ENCODE peak calls at places on chromosome 11, in ten cellular contexts. K is AG10803, U is activated B cell treated with CpG ODN at 0.5 μM for 24 hours, L is ascending aorta, T is kidney epithelial cell, B is sigmoid colon, Z is fibroblast of lung, S is RWPE1, I is breast epithelium, J is AG04450. E is an unnamed sample.

GRCh38 chr11:120652705-120653335 is 141.3 kb downstream of the GRIK4 start:
- DNase-seq in L (no peak), U (no peak), T (no peak), S (no peak), J (no peak), K (no peak), Z (peak; percentile 6), I (no peak), B (no peak), E (no peak)

GRCh38 chr11:33557201-33557600 is 143.4 kb downstream of the C11orf91 start:
- DNase-seq in S (peak; percentile 79), K (peak; percentile 96), B (no peak), I (no peak), J (no peak), U (no peak), T (peak; percentile 53), Z (peak; percentile 94), L (no peak), E (no peak)

GRCh38 chr11:32758291-32758690 is 36.2 kb downstream of the CCDC73 start:
- DNase-seq in U (no peak), J (no peak), I (no peak), B (no peak), Z (no peak), S (no peak), K (no peak), T (no peak), L (no peak), E (no peak)

GRCh38 chr11:104798794-104799193 is 99.5 kb downstream of the CASP12 start:
- DNase-seq in S (no peak), L (no peak), B (no peak), J (no peak), U (no peak), T (no peak), K (no peak), Z (no peak), I (no peak), E (no peak)

GRCh38 chr11:126317681-126318641 is 14.1 kb downstream of the DCPS start:
- DNase-seq in U (no peak), K (peak; percentile 90), J (no peak), Z (peak; percentile 91), S (no peak), B (peak; percentile 93), T (no peak), I (peak; percentile 58), L (peak; percentile 88), E (no peak)

GRCh38 chr11:18726040-18726439 is at the start of gene IGSF22:
- DNase-seq in U (no peak), I (no peak), J (no peak), B (no peak), L (no peak), S (no peak), T (no peak), Z (no peak), K (no peak), E (no peak)

GRCh38 chr11:75813622-75814039 is 1.4 kb upstream of the UVRAG start:
- DNase-seq in Z (peak; percentile 51), K (no peak), T (peak; percentile 69), U (no peak), I (no peak), J (no peak), B (no peak), L (no peak), S (no peak), E (no peak)

GRCh38 chr11:119771210-119771770 is 42.3 kb upstream of the NECTIN1 start:
- DNase-seq in J (no peak), T (no peak), B (no peak), I (no peak), L (no peak), S (no peak), Z (no peak), K (no peak), U (no peak), E (no peak)

GRCh38 chr11:72607101-72607468 is 67.1 kb downstream of the PDE2A start:
- DNase-seq in T (no peak), I (no peak), L (no peak), Z (no peak), K (no peak), U (no peak), B (no peak), S (no peak), J (no peak), E (no peak)

GRCh38 chr11:72609451-72609850 is 64.8 kb downstream of the PDE2A start:
- DNase-seq in S (no peak), T (no peak), U (no peak), B (no peak), Z (no peak), J (no peak), L (no peak), I (no peak), K (no peak), E (no peak)

GRCh38 chr11:72606362-72607100 is 67.7 kb downstream of the PDE2A start:
- DNase-seq in B (no peak), K (no peak), T (no peak), J (no peak), S (no peak), L (no peak), I (no peak), U (no peak), Z (peak; percentile 56), E (no peak)

GRCh38 chr11:72607496-72607895 is 66.7 kb downstream of the PDE2A start:
- DNase-seq in U (no peak), T (no peak), I (no peak), S (no peak), B (no peak), L (no peak), K (no peak), J (no peak), Z (no peak), E (no peak)

DNA sequence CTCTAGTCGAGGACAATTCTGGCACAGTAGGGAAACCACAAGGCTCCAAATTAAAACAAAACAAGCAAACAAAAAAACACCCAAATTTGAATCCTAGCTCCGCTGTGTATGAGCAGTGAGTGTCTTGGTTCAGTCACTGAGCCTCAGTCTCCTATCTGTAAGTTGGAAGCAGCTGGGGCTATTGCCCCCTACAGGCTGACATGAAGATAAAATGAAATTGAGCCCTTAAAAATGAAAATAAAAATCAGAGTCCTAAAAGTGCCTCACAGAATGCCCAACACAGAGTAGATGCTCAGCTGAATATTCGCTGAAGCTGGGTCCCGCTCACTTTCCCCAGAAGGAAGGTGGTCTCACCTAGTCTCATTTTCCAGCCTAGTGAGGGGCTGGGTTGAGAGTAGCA is 65.2 kb downstream of the PDE2A start:
- DNase-seq in K (peak; percentile 35), L (no peak), J (no peak), I (no peak), T (no peak), Z (peak; percentile 23), B (no peak), S (no peak), U (no peak), E (no peak)
- TF ChIP-seq CTCF in K (peak; percentile 61), L (peak; percentile 34), J (peak; percentile 67), I (no peak), T (peak; percentile 49), Z (peak; percentile 65), B (peak; percentile 36), S (no peak), U (peak; percentile 28), E (peak; percentile 46)

DNA sequence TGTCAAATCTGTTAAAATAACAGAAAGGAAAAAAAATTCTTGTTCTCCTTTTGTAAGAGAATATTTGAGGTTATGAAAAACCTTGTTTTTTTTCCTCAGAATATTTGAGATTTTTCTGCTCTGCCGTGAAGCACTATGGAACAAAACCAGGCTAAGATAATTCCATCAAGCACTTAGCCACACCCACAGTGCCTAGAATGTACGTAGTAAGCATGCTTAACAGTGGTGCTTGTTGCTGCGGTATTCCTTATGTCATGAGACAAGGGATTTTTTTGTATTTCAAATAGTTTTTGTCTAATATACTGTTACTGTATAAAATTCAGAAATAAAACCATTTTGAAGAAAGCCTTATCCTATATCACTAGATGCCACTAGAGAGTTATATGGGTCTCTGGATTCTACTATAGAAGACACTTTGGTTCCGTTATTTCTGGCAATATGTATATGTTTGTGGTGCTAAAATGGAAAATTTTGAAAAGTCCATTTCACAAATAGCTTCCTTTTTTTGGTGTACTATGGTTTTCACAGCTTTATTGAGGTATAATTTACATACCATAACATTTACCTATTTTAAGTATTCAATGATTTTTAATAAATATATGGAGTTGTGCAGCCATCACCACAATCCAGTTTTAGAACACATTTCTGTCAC is 23.7 kb downstream of the PDHX start:
- DNase-seq in J (no peak), B (no peak), Z (peak; percentile 88), I (no peak), S (no peak), K (peak; percentile 82), U (no peak), T (no peak), L (no peak), E (no peak)
- TF ChIP-seq CTCF in J (peak; percentile 17), B (no peak), Z (peak; percentile 12), I (no peak), S (no peak), K (peak; percentile 11), U (no peak), T (no peak), L (no peak), E (peak; percentile 3)

DNA sequence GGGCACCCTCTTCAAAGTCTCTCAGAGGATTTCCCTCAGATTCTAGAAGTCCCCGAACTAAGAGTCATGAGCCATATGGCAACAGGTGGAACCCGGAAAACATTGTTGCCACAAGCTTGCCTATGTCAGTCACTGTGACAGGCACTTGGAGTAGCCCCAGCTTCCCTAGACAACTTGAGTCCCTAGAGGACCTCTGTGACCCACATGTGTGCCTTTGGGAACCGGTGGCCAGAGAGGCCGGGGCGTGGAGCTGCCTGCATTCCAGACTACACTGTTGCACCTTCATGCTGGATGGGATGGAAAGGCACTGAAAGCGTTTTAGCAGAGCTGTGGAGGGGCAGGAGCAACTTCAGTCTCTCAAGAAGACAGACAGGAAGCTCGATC is 12.1 kb downstream of the SLC37A2 start:
- DNase-seq in T (no peak), I (no peak), J (no peak), K (no peak), L (no peak), Z (no peak), S (no peak), B (no peak), U (no peak), E (no peak)
- TF ChIP-seq CTCF in T (no peak), I (no peak), J (no peak), K (no peak), L (no peak), Z (no peak), S (no peak), B (no peak), U (no peak), E (no peak)

GRCh38 chr11:103656382-103656781 is 380.1 kb upstream of the DDI1 start:
- DNase-seq in K (no peak), J (no peak), L (no peak), I (no peak), T (no peak), U (no peak), Z (no peak), B (no peak), S (no peak), E (no peak)

GRCh38 chr11:103661991-103662390 is 374.4 kb upstream of the DDI1 start:
- DNase-seq in L (no peak), S (no peak), U (no peak), K (no peak), Z (no peak), B (no peak), J (no peak), T (no peak), I (no peak), E (no peak)

GRCh38 chr11:103659743-103660142 is 376.7 kb upstream of the DDI1 start:
- DNase-seq in S (no peak), B (no peak), K (no peak), T (no peak), I (no peak), U (no peak), J (no peak), L (no peak), Z (peak; percentile 52), E (no peak)

GRCh38 chr11:103661185-103661584 is 375.3 kb upstream of the DDI1 start:
- DNase-seq in U (no peak), K (no peak), S (no peak), Z (no peak), T (no peak), I (no peak), J (no peak), B (no peak), L (no peak), E (no peak)

DNA sequence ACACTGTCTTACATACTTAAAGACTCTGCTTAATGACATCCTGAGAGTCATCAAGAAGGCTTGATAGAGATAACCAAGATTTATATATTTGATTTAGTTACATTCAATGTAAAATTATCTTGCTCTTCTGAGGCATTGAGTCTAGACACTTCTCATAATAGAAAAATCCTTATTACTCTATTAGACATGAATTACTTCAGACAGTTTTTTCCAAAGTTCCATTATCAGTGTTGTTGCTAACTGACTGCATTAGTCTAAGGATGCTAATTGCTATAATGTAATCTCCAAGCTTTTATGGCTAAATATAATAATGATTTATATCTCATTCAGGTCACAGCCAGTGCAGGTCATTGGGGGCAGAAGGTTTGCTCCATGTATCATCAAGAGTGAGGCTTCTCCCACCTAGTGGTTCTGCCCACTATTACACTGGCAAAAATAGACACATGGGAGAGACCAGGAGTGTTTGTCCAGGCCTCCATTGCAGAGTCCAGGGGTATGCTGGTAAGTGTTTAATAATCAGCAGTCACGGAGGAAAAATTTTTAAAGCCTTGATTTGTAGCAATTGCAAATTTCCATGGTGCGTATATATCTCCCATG is 377.2 kb upstream of the DDI1 start:
- DNase-seq in I (no peak), J (no peak), S (peak; percentile 30), Z (peak; percentile 12), B (no peak), K (peak; percentile 25), U (no peak), L (no peak), T (no peak), E (no peak)
- TF ChIP-seq CTCF in I (no peak), J (peak; percentile 39), S (no peak), Z (peak; percentile 35), B (no peak), K (peak; percentile 59), U (no peak), L (no peak), T (peak; percentile 51), E (peak; percentile 26)

E was measured in D721Med.